ENCODE peak calls at places on chromosomes 6 and 20, in four cellular contexts. P, Z, Q and W are unnamed samples.

GRCh38 chr20:38673731-38674177 is 50.5 kb upstream of the SLC32A1 start:
- DNase-seq in P (no peak), Z (no peak), Q (no peak), W (peak; percentile 55)

GRCh38 chr6:7697432-7697819 is 28.5 kb upstream of the BMP6 start:
- DNase-seq in P (no peak), Z (no peak), Q (no peak), W (no peak)

GRCh38 chr6:152170702-152171667 is 363.5 kb downstream of the ESR1 start:
- DNase-seq in P (no peak), Z (peak; percentile 89), Q (no peak), W (no peak)

GRCh38 chr20:31979713-31980426 is 11.9 kb downstream of the XKR7 start:
- DNase-seq in P (no peak), Z (no peak), Q (no peak), W (no peak)

GRCh38 chr6:108983151-108983550 is 111.5 kb downstream of the SESN1 start:
- DNase-seq in P (no peak), Z (no peak), Q (no peak), W (no peak)

GRCh38 chr20:57779401-57780003 is 69.7 kb upstream of the PMEPA1 start:
- DNase-seq in P (no peak), Z (no peak), Q (peak; percentile 22), W (no peak)

GRCh38 chr20:3890410-3890751 is 1.2 kb downstream of the PANK2 start:
- DNase-seq in P (no peak), Z (no peak), Q (no peak), W (peak; percentile 63)

GRCh38 chr6:48490658-48491057 is 379.7 kb upstream of the PTCHD4 start:
- DNase-seq in P (no peak), Z (no peak), Q (no peak), W (no peak)

GRCh38 chr6:77876300-77876699 is 223.5 kb downstream of the MEI4 start:
- DNase-seq in P (no peak), Z (no peak), Q (no peak), W (no peak)

GRCh38 chr6:90569223-90569622 is 17.6 kb downstream of the MAP3K7 start:
- DNase-seq in P (no peak), Z (no peak), Q (no peak), W (no peak)

GRCh38 chr6:136609878-136610706 is 59.9 kb upstream of the MAP7 start:
- DNase-seq in P (peak; percentile 72), Z (no peak), Q (peak; percentile 23), W (peak; percentile 4)

GRCh38 chr6:144338951-144339681 is 54.0 kb downstream of the UTRN start:
- DNase-seq in P (no peak), Z (no peak), Q (no peak), W (no peak)

GRCh38 chr6:41570270-41570615 is 24.1 kb downstream of the FOXP4 start:
- DNase-seq in P (no peak), Z (no peak), Q (no peak), W (no peak)

GRCh38 chr20:36400901-36401300 is 94.8 kb downstream of the DLGAP4 start:
- DNase-seq in P (no peak), Z (no peak), Q (no peak), W (no peak)

GRCh38 chr6:88492824-88493223 is 326.7 kb upstream of the CNR1 start:
- DNase-seq in P (no peak), Z (no peak), Q (no peak), W (peak; percentile 25)

GRCh38 chr6:165799736-165800135 is 136.7 kb upstream of the PDE10A start:
- DNase-seq in P (no peak), Z (no peak), Q (peak; percentile 20), W (no peak)

GRCh38 chr6:149480502-149481280 is 4.1 kb downstream of the ZC3H12D start:
- DNase-seq in P (no peak), Z (no peak), Q (no peak), W (no peak)

GRCh38 chr6:47000842-47001241 is 41.3 kb downstream of the ADGRF1 start:
- DNase-seq in P (no peak), Z (no peak), Q (no peak), W (no peak)

GRCh38 chr6:15504040-15504491 is 158.8 kb downstream of the DTNBP1 start:
- DNase-seq in P (peak; percentile 16), Z (no peak), Q (no peak), W (no peak)

GRCh38 chr6:5190467-5190866 is 70.3 kb downstream of the LYRM4 start:
- DNase-seq in P (no peak), Z (no peak), Q (no peak), W (no peak)

GRCh38 chr6:10759312-10759839 is 11.8 kb downstream of the TMEM14B start:
- DNase-seq in P (no peak), Z (no peak), Q (no peak), W (peak; percentile 74)

GRCh38 chr20:33018169-33018931 is 10.8 kb downstream of the BPIFB2 start:
- DNase-seq in P (no peak), Z (no peak), Q (no peak), W (no peak)

GRCh38 chr6:42452171-42453026 is 673 bp upstream of the TRERF1 start:
- DNase-seq in P (peak; percentile 80), Z (no peak), Q (peak; percentile 77), W (peak; percentile 80)

GRCh38 chr20:59105581-59105980 is 58.0 kb upstream of the ZNF831 start:
- DNase-seq in P (no peak), Z (no peak), Q (no peak), W (no peak)

GRCh38 chr20:25273541-25274358 is 25.9 kb downstream of the PYGB start:
- DNase-seq in P (peak; percentile 14), Z (no peak), Q (no peak), W (no peak)

GRCh38 chr6:15481892-15482291 is 180.9 kb downstream of the DTNBP1 start:
- DNase-seq in P (no peak), Z (no peak), Q (no peak), W (peak; percentile 83)

GRCh38 chr6:142945446-142946180 is 637 bp upstream of the HIVEP2 start:
- DNase-seq in P (peak; percentile 63), Z (no peak), Q (peak; percentile 75), W (peak; percentile 37)

GRCh38 chr6:136774228-136775041 is 17.8 kb downstream of the MAP3K5 start:
- DNase-seq in P (no peak), Z (no peak), Q (no peak), W (no peak)

GRCh38 chr20:33291416-33291815 is 8.4 kb downstream of the BPIFB1 start:
- DNase-seq in P (no peak), Z (no peak), Q (no peak), W (no peak)

GRCh38 chr20:37511605-37512275 is 9.3 kb upstream of the NNAT start:
- DNase-seq in P (no peak), Z (no peak), Q (no peak), W (no peak)

GRCh38 chr6:23218751-23219150 is 649.4 kb downstream of the HDGFL1 start:
- DNase-seq in P (no peak), Z (no peak), Q (no peak), W (no peak)

GRCh38 chr6:158031445-158032353 is 50.0 kb downstream of the SYNJ2 start:
- DNase-seq in P (peak; percentile 40), Z (no peak), Q (peak; percentile 33), W (peak; percentile 51)
- TF ChIP-seq POLR2A in P (no peak), Z (no peak), Q (no peak), W (peak; percentile 36)

DNA sequence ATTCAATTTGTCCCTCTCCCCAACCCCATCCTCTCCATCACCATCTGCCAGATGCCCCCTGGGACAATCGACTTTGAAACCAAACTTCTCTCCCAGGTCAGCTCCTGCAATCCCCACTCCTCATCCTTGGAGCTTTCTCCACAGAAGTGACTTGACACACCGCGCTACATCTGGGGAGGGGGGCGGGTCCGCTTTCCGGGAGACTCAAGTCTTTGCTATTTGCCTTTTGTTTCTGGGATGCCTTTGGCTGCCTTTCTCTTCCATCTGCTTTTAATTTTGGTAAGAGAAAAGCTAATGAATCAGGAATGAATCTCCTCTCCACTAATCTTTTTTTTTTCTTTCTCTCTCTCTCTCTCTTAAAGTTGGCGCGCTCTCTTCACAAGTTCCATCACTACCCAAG is 749 bp upstream of the TPBG start:
- DNase-seq in P (no peak), Z (no peak), Q (no peak), W (no peak)
- TF ChIP-seq POLR2A in P (no peak), Z (no peak), Q (no peak), W (no peak)

GRCh38 chr6:21679761-21680265 is 86.3 kb downstream of the SOX4 start:
- DNase-seq in P (no peak), Z (no peak), Q (no peak), W (no peak)
- TF ChIP-seq POLR2A in P (no peak), Z (no peak), Q (no peak), W (no peak)

GRCh38 chr20:19885981-19886665 is 128.1 kb downstream of the RIN2 start:
- DNase-seq in P (peak; percentile 72), Z (no peak), Q (peak; percentile 63), W (no peak)
- TF ChIP-seq POLR2A in P (peak; percentile 47), Z (no peak), Q (peak; percentile 18), W (no peak)

GRCh38 chr20:64025101-64025825 is 10.7 kb upstream of the C20orf204 start:
- DNase-seq in P (no peak), Z (no peak), Q (no peak), W (no peak)
- TF ChIP-seq POLR2A in P (no peak), Z (peak; percentile 30), Q (no peak), W (no peak)

GRCh38 chr6:163414367-163415175 is at the start of gene QKI:
- DNase-seq in P (peak; percentile 78), Z (no peak), Q (peak; percentile 87), W (peak; percentile 84)
- TF ChIP-seq POLR2A in P (peak; percentile 23), Z (peak; percentile 58), Q (no peak), W (no peak)

DNA sequence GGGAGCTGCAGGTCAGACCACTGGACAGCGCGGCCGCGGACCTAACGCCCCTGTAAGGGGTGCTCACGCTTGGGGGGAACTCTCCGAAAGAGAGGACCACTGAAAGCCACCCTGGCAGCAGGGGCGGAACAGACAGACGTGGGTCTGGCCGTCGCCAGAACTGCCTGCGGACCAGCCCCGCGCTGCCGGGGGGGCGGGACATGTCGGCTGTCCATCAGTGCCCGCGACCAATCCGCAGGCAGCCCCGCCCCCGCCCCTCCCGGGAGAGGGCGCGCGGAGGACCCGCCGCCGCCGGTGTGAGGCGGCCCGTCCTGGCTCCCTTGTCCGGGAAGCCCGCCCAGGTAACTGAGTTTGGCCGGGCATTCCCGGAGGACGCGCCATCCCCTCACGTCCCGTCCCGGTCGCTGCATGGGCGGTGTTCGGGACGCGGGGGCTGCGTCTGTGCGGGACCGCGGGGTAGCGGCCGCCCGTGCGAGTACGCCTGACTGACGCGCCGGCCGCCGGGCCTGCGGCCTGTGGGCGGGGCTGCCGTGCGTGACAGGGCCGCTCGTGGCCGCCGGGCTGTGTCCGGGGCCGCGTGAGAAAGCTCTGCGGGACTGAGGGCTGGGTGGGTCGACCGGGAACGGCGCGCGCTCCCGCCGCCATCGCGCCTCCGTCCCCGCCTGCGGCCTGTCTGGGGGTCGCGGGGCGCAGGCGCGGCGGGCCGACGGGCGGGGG is 490 bp upstream of the PLCG1 start:
- DNase-seq in P (peak; percentile 94), Z (no peak), Q (peak; percentile 93), W (peak; percentile 87)
- TF ChIP-seq POLR2A in P (peak; percentile 76), Z (peak; percentile 65), Q (peak; percentile 63), W (peak; percentile 68)

GRCh38 chr6:53529324-53530036 is 15.4 kb downstream of the GCLC start:
- DNase-seq in P (no peak), Z (no peak), Q (no peak), W (peak; percentile 54)
- TF ChIP-seq POLR2A in P (no peak), Z (no peak), Q (no peak), W (no peak)